ENCODE peak calls at places on chromosomes 11 and 22, in four cellular contexts. E is DMS53, L is AG09309, T is frontal cortex. P is an unnamed sample.

GRCh38 chr11:43521471-43521870 is 159.1 kb upstream of the HSD17B12 start:
- DNase-seq in E (no peak), L (no peak), T (no peak), P (no peak)

GRCh38 chr11:125923012-125923579 is 18.8 kb downstream of the DDX25 start:
- DNase-seq in E (peak), L (peak), T (peak), P (peak)

GRCh38 chr11:99257131-99257530 is 236.4 kb downstream of the CNTN5 start:
- DNase-seq in E (peak), L (no peak), T (no peak), P (no peak)

GRCh38 chr11:2990617-2991476 is 1.3 kb downstream of the NAP1L4 start:
- DNase-seq in E (peak), L (no peak), T (no peak), P (no peak)

GRCh38 chr22:37421468-37421877 is 5.8 kb downstream of the ELFN2 start:
- DNase-seq in E (no peak), L (no peak), T (no peak), P (no peak)

GRCh38 chr22:36056980-36057379 is 28.4 kb upstream of the RBFOX2 start:
- DNase-seq in E (no peak), L (no peak), T (no peak), P (no peak)

GRCh38 chr11:67504023-67504949 is 877 bp downstream of the PITPNM1 start:
- DNase-seq in E (peak), L (no peak), T (peak), P (no peak)

GRCh38 chr11:70734911-70735310 is 336.6 kb downstream of the CTTN start:
- DNase-seq in E (no peak), L (no peak), T (no peak), P (no peak)

GRCh38 chr11:32985600-32985999 is 30.1 kb upstream of the DEPDC7 start:
- DNase-seq in E (no peak), L (no peak), T (no peak), P (no peak)

GRCh38 chr22:35746946-35747703 is 29.5 kb downstream of the APOL5 start:
- DNase-seq in E (no peak), L (no peak), T (no peak), P (no peak)

GRCh38 chr22:50185384-50186087 is at the start of gene TRABD:
- DNase-seq in E (peak), L (peak), T (peak), P (peak)

GRCh38 chr11:44749160-44749559 is 22.4 kb downstream of the TSPAN18 start:
- DNase-seq in E (no peak), L (no peak), T (no peak), P (no peak)

GRCh38 chr11:89529619-89530018 is 38.4 kb upstream of the NOX4 start:
- DNase-seq in E (no peak), L (no peak), T (no peak), P (no peak)

GRCh38 chr22:41445171-41446056 is 1.2 kb downstream of the TOB2 start:
- DNase-seq in E (peak), L (no peak), T (no peak), P (no peak)

GRCh38 chr22:25908212-25908611 is 166.2 kb downstream of the MYO18B start:
- DNase-seq in E (no peak), L (no peak), T (no peak), P (no peak)

GRCh38 chr11:74031310-74031676 is 22.4 kb upstream of the UCP3 start:
- DNase-seq in E (no peak), L (no peak), T (no peak), P (no peak)

GRCh38 chr11:44619931-44620725 is 54.7 kb downstream of the CD82 start:
- DNase-seq in E (no peak), L (no peak), T (no peak), P (no peak)

GRCh38 chr22:28344893-28345292 is 334.7 kb downstream of the TTC28 start:
- DNase-seq in E (no peak), L (no peak), T (no peak), P (no peak)

P was measured in HFF-Myc.